ENCODE peak calls at places on chromosomes 6 and 20, in four cellular contexts. K is left colon, T is fibroblast of mammary gland, B is substantia nigra. R is an unnamed sample.

GRCh38 chr6:17589402-17590116 is 10.5 kb upstream of the FAM8A1 start:
- DNase-seq in B (no peak), K (peak), T (peak), R (peak)

GRCh38 chr6:121691126-121691540 is 255.7 kb downstream of the GJA1 start:
- DNase-seq in B (no peak), T (peak), K (no peak), R (no peak)

GRCh38 chr6:36290668-36291620 is 21.1 kb downstream of the PNPLA1 start:
- DNase-seq in T (peak), B (no peak), K (peak), R (peak)

GRCh38 chr6:23826587-23826986 is 299.4 kb upstream of the NRSN1 start:
- DNase-seq in K (no peak), B (no peak), T (peak), R (no peak)

GRCh38 chr6:108556864-108557493 is 3.7 kb upstream of the FOXO3 start:
- DNase-seq in B (no peak), K (no peak), T (no peak), R (no peak)

GRCh38 chr6:42140756-42141602 is 1.4 kb downstream of the C6orf132 start:
- DNase-seq in B (no peak), K (no peak), T (peak), R (no peak)

GRCh38 chr6:41546866-41547798 is 951 bp downstream of the FOXP4 start:
- DNase-seq in B (no peak), T (peak), K (no peak), R (no peak)

GRCh38 chr6:17971128-17972073 is 16.0 kb downstream of the KIF13A start:
- DNase-seq in B (no peak), K (no peak), T (peak), R (no peak)

GRCh38 chr6:16948376-16948775 is 153.5 kb upstream of the STMND1 start:
- DNase-seq in B (no peak), T (peak), K (no peak), R (no peak)

GRCh38 chr6:75287424-75287823 is 2.8 kb upstream of the TMEM30A start:
- DNase-seq in T (no peak), K (no peak), B (no peak), R (no peak)

GRCh38 chr20:48096957-48097890 is 311.9 kb upstream of the SULF2 start:
- DNase-seq in K (no peak), B (peak), T (no peak), R (no peak)

GRCh38 chr20:24572140-24572539 is 102.7 kb downstream of the SYNDIG1 start:
- DNase-seq in K (no peak), B (no peak), T (no peak), R (no peak)

GRCh38 chr20:10337291-10337690 is 96.7 kb downstream of the MKKS start:
- DNase-seq in K (no peak), B (no peak), T (peak), R (no peak)

GRCh38 chr20:12243327-12243726 is 325.6 kb downstream of the BTBD3 start:
- DNase-seq in K (no peak), B (no peak), T (no peak), R (no peak)

GRCh38 chr6:167103041-167103816 is 19.7 kb upstream of the CCR6 start:
- DNase-seq in B (no peak), K (no peak), T (no peak), R (no peak)

GRCh38 chr6:46918830-46919229 is 2.9 kb downstream of the ADGRF5 start:
- DNase-seq in T (no peak), K (no peak), B (no peak), R (no peak)

GRCh38 chr6:111210074-111210729 is 122.9 kb downstream of the SLC16A10 start:
- DNase-seq in T (peak), B (no peak), K (no peak), R (no peak)

GRCh38 chr6:7914991-7915789 is 4.6 kb upstream of the TXNDC5 start:
- DNase-seq in K (no peak), T (peak), B (no peak), R (no peak)

GRCh38 chr20:37983286-37983685 is 50.0 kb downstream of the TTI1 start:
- DNase-seq in K (no peak), T (no peak), B (no peak), R (no peak)

GRCh38 chr6:14533446-14533845 is 415.9 kb downstream of the CD83 start:
- DNase-seq in K (no peak), T (no peak), B (no peak), R (no peak)

GRCh38 chr6:28167926-28168325 is 26.2 kb downstream of the ZKSCAN8 start:
- DNase-seq in T (no peak), K (no peak), B (no peak), R (no peak)

GRCh38 chr6:136360783-136361182 is 71.1 kb upstream of the BCLAF1 start:
- DNase-seq in T (no peak), B (no peak), K (no peak), R (no peak)

GRCh38 chr6:17585766-17586502 is 14.2 kb upstream of the FAM8A1 start:
- DNase-seq in K (peak), T (no peak), B (no peak), R (peak)

GRCh38 chr20:25466846-25467245 is 59.4 kb downstream of the GINS1 start:
- DNase-seq in T (no peak), K (no peak), B (no peak), R (no peak)

GRCh38 chr6:144248470-144249301 is 36.4 kb upstream of the UTRN start:
- DNase-seq in K (no peak), T (peak), B (no peak), R (no peak)

GRCh38 chr6:3766219-3766618 is 14.7 kb upstream of the PXDC1 start:
- DNase-seq in B (no peak), K (no peak), T (no peak), R (no peak)

GRCh38 chr6:52098649-52099184 is 11.3 kb upstream of the PKHD1 start:
- DNase-seq in T (no peak), K (no peak), B (no peak), R (no peak)

GRCh38 chr6:155170519-155170918 is 93.3 kb upstream of the CLDN20 start:
- DNase-seq in T (no peak), K (no peak), B (no peak), R (no peak)